ENCODE peak calls at places on chromosomes 6 and 20, in seven cellular contexts. Q, F, C, G, D, N and H are unnamed samples.

GRCh38 chr6:116217069-116217468 is 36.8 kb downstream of the TSPYL4 start:
- DNase-seq in N (no peak), C (peak), F (no peak), G (no peak), Q (no peak), D (peak), H (no peak)

GRCh38 chr6:169062272-169062671 is 191.4 kb downstream of the THBS2 start:
- DNase-seq in C (no peak), D (no peak), Q (no peak), G (no peak), N (no peak), F (no peak), H (no peak)

GRCh38 chr6:168072730-168073129 is 6.3 kb downstream of the FRMD1 start:
- DNase-seq in C (no peak), D (no peak), F (no peak), N (no peak), Q (no peak), G (no peak), H (no peak)

GRCh38 chr6:131062245-131063027 is 609 bp downstream of the EPB41L2 start:
- DNase-seq in N (peak), D (no peak), F (no peak), C (no peak), G (peak), Q (peak), H (peak)

GRCh38 chr6:27394073-27394472 is 5.5 kb downstream of the ZNF391 start:
- DNase-seq in D (no peak), G (no peak), N (no peak), F (no peak), Q (no peak), C (no peak), H (no peak)

GRCh38 chr6:105301756-105302616 is 100.9 kb downstream of the PREP start:
- DNase-seq in G (no peak), Q (no peak), C (no peak), F (no peak), N (no peak), D (no peak), H (no peak)

GRCh38 chr20:61776491-61776890 is 289.2 kb downstream of the TAF4 start:
- DNase-seq in N (no peak), G (no peak), C (no peak), D (no peak), Q (no peak), F (no peak), H (no peak)

GRCh38 chr6:132190815-132191175 is 210.5 kb downstream of the MOXD1 start:
- DNase-seq in G (no peak), F (no peak), D (peak), N (no peak), Q (no peak), C (peak), H (no peak)

GRCh38 chr20:36830791-36831691 is 44.9 kb upstream of the TLDC2 start:
- DNase-seq in G (peak), Q (peak), F (no peak), C (peak), N (peak), D (peak), H (no peak)

GRCh38 chr6:44257007-44257752 is at the start of gene SLC35B2:
- DNase-seq in D (peak), Q (peak), N (peak), C (peak), G (peak), F (peak), H (peak)

GRCh38 chr20:57387945-57388351 is 3.2 kb upstream of the RBM38 start:
- DNase-seq in Q (peak), D (no peak), N (peak), F (no peak), C (no peak), G (no peak), H (no peak)

GRCh38 chr6:26383624-26384417 is 913 bp downstream of the BTN2A2 start:
- DNase-seq in Q (no peak), G (peak), C (peak), N (peak), F (no peak), D (peak), H (no peak)

GRCh38 chr20:52923123-52923543 is 49.0 kb upstream of the TSHZ2 start:
- DNase-seq in G (no peak), C (peak), Q (peak), F (no peak), N (no peak), D (peak), H (no peak)

GRCh38 chr20:10291564-10292240 is 73.1 kb downstream of the SNAP25 start:
- DNase-seq in G (no peak), F (no peak), Q (no peak), N (no peak), D (no peak), C (no peak), H (no peak)

GRCh38 chr20:3560578-3560977 is 89.8 kb downstream of the ATRN start:
- DNase-seq in N (no peak), C (no peak), F (no peak), G (no peak), D (peak), Q (no peak), H (no peak)
- TF ChIP-seq CTCF in N (no peak), C (no peak), F (no peak), G (no peak), D (no peak), Q (no peak), H (no peak)

DNA sequence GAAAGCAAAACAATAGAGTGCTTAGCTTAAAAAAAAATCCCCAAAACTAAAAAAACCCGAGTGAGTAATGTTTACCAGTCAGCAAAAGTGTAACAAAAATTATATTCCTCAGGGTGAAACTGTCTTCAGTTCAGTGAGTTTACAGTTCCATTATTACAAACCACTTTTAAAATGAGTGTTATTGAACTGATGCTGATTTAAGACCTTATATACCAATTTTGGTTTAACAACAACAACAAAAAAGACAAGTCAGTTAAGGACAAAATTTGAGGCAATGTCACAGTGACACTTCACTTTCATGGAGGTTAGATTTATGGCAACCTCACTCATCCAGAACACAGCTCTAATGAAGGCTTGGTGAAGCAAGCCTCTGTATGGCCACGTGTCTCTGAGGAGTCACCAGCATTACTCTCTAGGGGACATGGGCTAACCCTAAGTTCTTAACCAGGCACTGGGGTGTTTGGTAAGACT is 630.8 kb downstream of the PHF3 start:
- DNase-seq in C (no peak), G (no peak), D (no peak), N (no peak), F (no peak), Q (no peak), H (no peak)
- TF ChIP-seq CTCF in C (no peak), G (no peak), D (no peak), N (no peak), F (no peak), Q (no peak), H (no peak)

GRCh38 chr20:43507150-43508080 is at the start of gene L3MBTL1:
- DNase-seq in G (peak), C (peak), N (no peak), D (peak), Q (no peak), F (peak), H (peak)
- TF ChIP-seq CTCF in G (peak), C (no peak), N (no peak), D (no peak), Q (no peak), F (peak), H (no peak)

GRCh38 chr6:137494281-137494966 is at the start of gene OLIG3:
- DNase-seq in F (no peak), Q (no peak), N (no peak), D (no peak), C (no peak), G (no peak), H (no peak)
- TF ChIP-seq CTCF in F (no peak), Q (no peak), N (no peak), D (no peak), C (no peak), G (no peak), H (no peak)